ENCODE peak calls at places on chromosomes 7 and 10, in nine cellular contexts. A is cortex of kidney, W is fibroblast of the aortic adventitia, V is GM12865, U is EL, L is NCI-H2081, M is kidney epithelial cell, G is SW480, R is ovary. E is an unnamed sample.

GRCh38 chr10:55668326-55668922 is 692.6 kb downstream of the ZWINT start:
- DNase-seq in A (no peak), W (no peak), L (peak), R (no peak), M (no peak), U (no peak), V (peak), G (no peak), E (no peak)

GRCh38 chr10:8050561-8051108 is 3.9 kb upstream of the GATA3 start:
- DNase-seq in G (peak), R (no peak), W (peak), A (no peak), M (no peak), V (no peak), L (no peak), U (peak), E (no peak)

GRCh38 chr7:122403113-122403512 is 98.6 kb upstream of the FEZF1 start:
- DNase-seq in G (no peak), V (no peak), L (no peak), A (no peak), W (no peak), M (no peak), U (no peak), R (no peak), E (no peak)

GRCh38 chr10:110739811-110740271 is 95.7 kb downstream of the RBM20 start:
- DNase-seq in L (no peak), M (no peak), G (peak), A (no peak), V (no peak), R (no peak), W (no peak), U (peak), E (no peak)

GRCh38 chr7:154656618-154657017 is 346.3 kb downstream of the PAXIP1 start:
- DNase-seq in A (no peak), G (no peak), V (no peak), R (no peak), M (no peak), W (no peak), U (no peak), L (no peak), E (no peak)

GRCh38 chr10:117684211-117684610 is 141.7 kb downstream of the EMX2 start:
- DNase-seq in U (no peak), W (no peak), L (no peak), R (no peak), M (no peak), V (no peak), A (no peak), G (no peak), E (no peak)

GRCh38 chr10:113518415-113518814 is 34.4 kb upstream of the HABP2 start:
- DNase-seq in M (no peak), V (no peak), L (no peak), U (no peak), G (no peak), A (no peak), R (no peak), W (no peak), E (no peak)

GRCh38 chr7:150313870-150314269 is 9.3 kb upstream of the LRRC61 start:
- DNase-seq in V (no peak), R (no peak), A (no peak), G (no peak), L (no peak), U (no peak), M (no peak), W (no peak), E (no peak)

GRCh38 chr7:2411815-2412586 is 8.6 kb downstream of the CHST12 start:
- DNase-seq in R (no peak), V (no peak), G (no peak), A (no peak), M (no peak), L (no peak), U (no peak), W (no peak), E (no peak)

GRCh38 chr10:133131754-133132710 is 28.0 kb upstream of the KNDC1 start:
- DNase-seq in G (no peak), U (no peak), L (no peak), A (no peak), V (no peak), W (no peak), R (peak), M (no peak), E (no peak)

GRCh38 chr7:1192171-1192676 is 32.2 kb upstream of the ZFAND2A start:
- DNase-seq in V (peak), L (peak), R (no peak), A (no peak), W (peak), G (peak), U (peak), M (peak), E (no peak)

GRCh38 chr10:79178614-79179403 is 110.0 kb downstream of the ZMIZ1 start:
- DNase-seq in U (peak), A (peak), R (peak), G (no peak), W (peak), M (peak), L (peak), V (no peak), E (no peak)

GRCh38 chr7:108511939-108512338 is 14.0 kb downstream of the PNPLA8 start:
- DNase-seq in V (no peak), W (no peak), U (no peak), R (no peak), L (no peak), M (no peak), G (no peak), A (no peak), E (no peak)

GRCh38 chr10:49601857-49602256 is 8.3 kb upstream of the SLC18A3 start:
- DNase-seq in U (peak), G (no peak), L (no peak), W (peak), R (no peak), V (no peak), A (no peak), M (no peak), E (peak)

GRCh38 chr7:27161721-27162547 is 3.4 kb downstream of the HOXA9 start:
- DNase-seq in W (no peak), L (no peak), M (no peak), R (no peak), G (peak), V (no peak), U (peak), A (no peak), E (no peak)

GRCh38 chr10:102152545-102152890 is 329 bp downstream of the NOLC1 start:
- DNase-seq in W (no peak), L (peak), M (no peak), A (no peak), G (no peak), U (no peak), V (peak), R (no peak), E (no peak)

GRCh38 chr10:96642973-96643372 is 56.2 kb upstream of the TM9SF3 start:
- DNase-seq in W (no peak), L (peak), U (peak), M (no peak), A (no peak), G (peak), R (peak), V (peak), E (peak)

GRCh38 chr7:26685636-26686035 is 178.8 kb downstream of the SKAP2 start:
- DNase-seq in G (no peak), V (no peak), W (no peak), R (no peak), U (peak), A (no peak), L (no peak), M (no peak), E (no peak)

GRCh38 chr7:30143748-30144251 is 9.0 kb downstream of the MTURN start:
- DNase-seq in W (peak), R (no peak), A (no peak), V (no peak), G (peak), L (peak), U (peak), M (peak), E (no peak)

GRCh38 chr10:12221323-12222298 is 25.6 kb downstream of the CDC123 start:
- DNase-seq in V (no peak), A (no peak), M (no peak), U (peak), W (no peak), R (no peak), G (peak), L (no peak), E (no peak)

GRCh38 chr7:142812437-142813215 is 41.9 kb downstream of the PRSS2 start:
- DNase-seq in V (peak), W (no peak), L (no peak), M (no peak), U (peak), R (no peak), A (no peak), G (peak), E (no peak)

GRCh38 chr10:66394287-66395063 is 531.4 kb upstream of the LRRTM3 start:
- DNase-seq in A (no peak), U (no peak), G (no peak), R (no peak), M (no peak), L (no peak), V (no peak), W (no peak), E (no peak)

GRCh38 chr7:106313966-106314365 is 29.2 kb upstream of the NAMPT start:
- DNase-seq in U (no peak), V (no peak), W (no peak), L (no peak), R (no peak), M (no peak), G (no peak), A (no peak), E (no peak)

GRCh38 chr10:51685768-51686167 is 13.6 kb downstream of the CSTF2T start:
- DNase-seq in G (no peak), U (no peak), R (no peak), M (no peak), L (no peak), V (no peak), W (no peak), A (no peak), E (no peak)

GRCh38 chr7:92279429-92280031 is 33.8 kb downstream of the ANKIB1 start:
- DNase-seq in G (no peak), V (no peak), U (no peak), L (peak), W (no peak), M (no peak), R (no peak), A (no peak), E (no peak)

GRCh38 chr7:93018666-93019065 is 99.1 kb downstream of the SAMD9 start:
- DNase-seq in M (no peak), L (no peak), G (no peak), R (no peak), A (no peak), V (no peak), W (no peak), U (no peak), E (no peak)

GRCh38 chr7:70097639-70098038 is 499.4 kb downstream of the AUTS2 start:
- DNase-seq in G (no peak), V (no peak), W (no peak), U (no peak), L (peak), A (no peak), M (no peak), R (no peak), E (no peak)

GRCh38 chr10:112799726-112800510 is 150.1 kb upstream of the TCF7L2 start:
- DNase-seq in W (peak), M (no peak), L (no peak), V (no peak), U (no peak), G (no peak), A (no peak), R (no peak), E (no peak)

GRCh38 chr10:3887885-3888476 is 103.0 kb upstream of the KLF6 start:
- DNase-seq in M (peak), A (no peak), L (no peak), U (peak), V (peak), R (peak), G (no peak), W (peak), E (peak)